ENCODE peak calls at places on chromosomes 1 and 21, in six cellular contexts. B is fibroblast of pulmonary artery, E is HTR-8/SVneo, D is EH, N is nucleus accumbens, O is progenitor cell of endocrine pancreas. Q is an unnamed sample.

GRCh38 chr1:217469983-217470382 is 160.9 kb downstream of the GPATCH2 start:
- DNase-seq in N (no peak), B (no peak), O (no peak), E (no peak), D (no peak), Q (no peak)

GRCh38 chr1:94741510-94741909 is 78.6 kb upstream of the SLC44A3 start:
- DNase-seq in O (no peak), D (no peak), B (no peak), E (no peak), N (no peak), Q (no peak)

GRCh38 chr1:117674521-117675400 is 68.9 kb downstream of the TENT5C start:
- DNase-seq in N (no peak), O (no peak), E (peak), D (peak), B (peak), Q (no peak)

GRCh38 chr1:27504588-27505419 is 14.8 kb upstream of the WASF2 start:
- DNase-seq in D (peak), E (peak), N (peak), O (no peak), B (no peak), Q (peak)

GRCh38 chr1:2611621-2612437 is 21.0 kb downstream of the MMEL1 start:
- DNase-seq in E (no peak), B (no peak), D (no peak), N (no peak), O (peak), Q (no peak)

GRCh38 chr21:14482165-14482564 is 64.0 kb downstream of the SAMSN1 start:
- DNase-seq in B (no peak), N (no peak), O (no peak), E (no peak), D (no peak), Q (no peak)

GRCh38 chr21:46385846-46386725 is 62.1 kb downstream of the PCNT start:
- DNase-seq in B (no peak), E (no peak), O (no peak), D (no peak), N (no peak), Q (no peak)

GRCh38 chr1:7594714-7595295 is 176.3 kb upstream of the VAMP3 start:
- DNase-seq in E (no peak), N (no peak), D (no peak), O (no peak), B (no peak), Q (no peak)

GRCh38 chr1:234265861-234266260 is 107.4 kb upstream of the COA6 start:
- DNase-seq in E (no peak), O (no peak), N (no peak), D (no peak), B (no peak), Q (no peak)

GRCh38 chr1:17826165-17826488 is 71.0 kb downstream of the ACTL8 start:
- DNase-seq in N (no peak), D (peak), E (peak), O (peak), B (peak), Q (peak)

GRCh38 chr1:85195703-85196102 is 5.1 kb downstream of the SYDE2 start:
- DNase-seq in D (no peak), E (no peak), B (no peak), N (no peak), O (no peak), Q (no peak)

GRCh38 chr1:6134741-6135510 is 45.2 kb downstream of the CHD5 start:
- DNase-seq in E (no peak), N (no peak), B (no peak), D (no peak), O (no peak), Q (no peak)

GRCh38 chr1:241716915-241717651 is 65.0 kb downstream of the WDR64 start:
- DNase-seq in B (no peak), D (peak), O (no peak), E (no peak), N (no peak), Q (no peak)

GRCh38 chr1:40185951-40186864 is 25.0 kb downstream of the RLF start:
- DNase-seq in B (peak), D (peak), N (no peak), E (no peak), O (no peak), Q (no peak)

GRCh38 chr1:42886800-42887199 is 40.4 kb downstream of the ZNF691 start:
- DNase-seq in B (peak), N (no peak), E (no peak), D (no peak), O (no peak), Q (no peak)

GRCh38 chr1:156086256-156086662 is 4.0 kb upstream of the MEX3A start:
- DNase-seq in D (peak), O (no peak), E (no peak), B (peak), N (no peak), Q (no peak)

GRCh38 chr21:41321211-41321907 is 4.8 kb downstream of the FAM3B start:
- DNase-seq in D (no peak), B (no peak), O (no peak), N (no peak), E (no peak), Q (no peak)

GRCh38 chr1:169931795-169932195 is 38.1 kb upstream of the SCYL3 start:
- DNase-seq in O (no peak), E (no peak), N (no peak), D (peak), B (no peak), Q (no peak)

GRCh38 chr1:70436617-70437236 is 25.7 kb downstream of the CTH start:
- DNase-seq in O (no peak), B (peak), D (peak), N (no peak), E (no peak), Q (no peak)